ENCODE peak calls at places on chromosome 15, in four cellular contexts. One of them, this sample, is unnamed.
A peak's percentile ranks its signal among the peaks of the same experiment; 100 is the strongest.

GRCh38 chr15:67025719-67026118 is 39.7 kb upstream of the SMAD3 start:
- DNase-seq in T-helper 17 cell: no peak
- DNase-seq in caudate nucleus: no peak
- DNase-seq in kidney tubule cell: peak; percentile 72
- DNase-seq in this sample: peak; percentile 65

GRCh38 chr15:57626713-57627440 is 35.2 kb downstream of the MYZAP start:
- DNase-seq in kidney tubule cell: no peak
- DNase-seq in caudate nucleus: peak; percentile 11
- DNase-seq in T-helper 17 cell: no peak
- DNase-seq in this sample: no peak

GRCh38 chr15:23569513-23569912 is 4.0 kb downstream of the MKRN3 start:
- DNase-seq in T-helper 17 cell: no peak
- DNase-seq in caudate nucleus: no peak
- DNase-seq in kidney tubule cell: no peak
- DNase-seq in this sample: no peak

GRCh38 chr15:56598991-56599390 is 134.1 kb upstream of the MNS1 start:
- DNase-seq in caudate nucleus: no peak
- DNase-seq in T-helper 17 cell: no peak
- DNase-seq in kidney tubule cell: no peak
- DNase-seq in this sample: no peak

GRCh38 chr15:89179966-89180875 is 41.2 kb downstream of the RLBP1 start:
- DNase-seq in caudate nucleus: no peak
- DNase-seq in kidney tubule cell: no peak
- DNase-seq in T-helper 17 cell: no peak
- DNase-seq in this sample: no peak

GRCh38 chr15:35047528-35047927 is 37.6 kb downstream of the NANOGP8 start:
- DNase-seq in T-helper 17 cell: no peak
- DNase-seq in kidney tubule cell: peak; percentile 60
- DNase-seq in caudate nucleus: no peak
- DNase-seq in this sample: no peak

GRCh38 chr15:32096867-32097266 is 66.6 kb downstream of the CHRNA7 start:
- DNase-seq in caudate nucleus: no peak
- DNase-seq in T-helper 17 cell: no peak
- DNase-seq in kidney tubule cell: no peak
- DNase-seq in this sample: no peak

GRCh38 chr15:78298983-78299301 is 467 bp downstream of the SKIC8 start:
- DNase-seq in caudate nucleus: no peak
- DNase-seq in T-helper 17 cell: no peak
- DNase-seq in kidney tubule cell: peak; percentile 40
- DNase-seq in this sample: no peak

GRCh38 chr15:64092864-64093626 is 593 bp downstream of the CIAO2A start:
- DNase-seq in caudate nucleus: peak; percentile 47
- DNase-seq in kidney tubule cell: peak; percentile 45
- DNase-seq in T-helper 17 cell: peak; percentile 15
- DNase-seq in this sample: peak; percentile 38

GRCh38 chr15:70419046-70419445 is 321.3 kb upstream of the TLE3 start:
- DNase-seq in kidney tubule cell: no peak
- DNase-seq in T-helper 17 cell: no peak
- DNase-seq in caudate nucleus: no peak
- DNase-seq in this sample: no peak

GRCh38 chr15:35540885-35541284 is 5.1 kb downstream of the DPH6 start:
- DNase-seq in kidney tubule cell: peak; percentile 6
- DNase-seq in T-helper 17 cell: no peak
- DNase-seq in caudate nucleus: no peak
- DNase-seq in this sample: no peak

GRCh38 chr15:31567861-31568260 is 241.2 kb downstream of the KLF13 start:
- DNase-seq in kidney tubule cell: no peak
- DNase-seq in T-helper 17 cell: no peak
- DNase-seq in caudate nucleus: no peak
- DNase-seq in this sample: no peak

GRCh38 chr15:63296195-63296594 is 18.8 kb downstream of the APH1B start:
- DNase-seq in caudate nucleus: no peak
- DNase-seq in T-helper 17 cell: no peak
- DNase-seq in kidney tubule cell: no peak
- DNase-seq in this sample: no peak

GRCh38 chr15:63605816-63606215 is 8.6 kb downstream of the FBXL22 start:
- DNase-seq in T-helper 17 cell: peak; percentile 36
- DNase-seq in caudate nucleus: no peak
- DNase-seq in kidney tubule cell: no peak
- DNase-seq in this sample: no peak

This sample was measured in C1 segment of cervical spinal cord.